ENCODE peak calls at places on chromosomes 16 and 17, in five cellular contexts. One of them, this sample, is unnamed.

GRCh38 chr16:10619271-10619849 is 39.0 kb upstream of the EMP2 start:
- DNase-seq in Peyer's patch: peak; percentile 88
- DNase-seq in keratinocyte: no peak
- DNase-seq in CD4-positive, alpha-beta T cell: no peak
- DNase-seq in endothelial cell: no peak
- DNase-seq in this sample: peak; percentile 38

GRCh38 chr17:79785900-79786810 is 8.2 kb downstream of the CBX2 start:
- DNase-seq in endothelial cell: no peak
- DNase-seq in keratinocyte: no peak
- DNase-seq in CD4-positive, alpha-beta T cell: no peak
- DNase-seq in Peyer's patch: no peak
- DNase-seq in this sample: no peak

GRCh38 chr17:81040791-81041337 is 5.9 kb downstream of the BAIAP2 start:
- DNase-seq in keratinocyte: no peak
- DNase-seq in CD4-positive, alpha-beta T cell: no peak
- DNase-seq in Peyer's patch: no peak
- DNase-seq in endothelial cell: peak; percentile 56
- DNase-seq in this sample: no peak

GRCh38 chr17:31834448-31834847 is 24.6 kb downstream of the COPRS start:
- DNase-seq in Peyer's patch: no peak
- DNase-seq in endothelial cell: no peak
- DNase-seq in keratinocyte: no peak
- DNase-seq in CD4-positive, alpha-beta T cell: no peak
- DNase-seq in this sample: no peak

GRCh38 chr16:1413684-1414531 is 596 bp downstream of the UNKL start:
- DNase-seq in Peyer's patch: peak; percentile 73
- DNase-seq in keratinocyte: no peak
- DNase-seq in CD4-positive, alpha-beta T cell: peak; percentile 45
- DNase-seq in endothelial cell: peak; percentile 72
- DNase-seq in this sample: no peak

GRCh38 chr16:2187212-2187611 is 9.2 kb downstream of the CASKIN1 start:
- DNase-seq in keratinocyte: no peak
- DNase-seq in Peyer's patch: no peak
- DNase-seq in CD4-positive, alpha-beta T cell: no peak
- DNase-seq in endothelial cell: no peak
- DNase-seq in this sample: no peak

GRCh38 chr16:81703177-81704155 is 75.6 kb upstream of the PLCG2 start:
- DNase-seq in endothelial cell: no peak
- DNase-seq in Peyer's patch: peak; percentile 73
- DNase-seq in keratinocyte: no peak
- DNase-seq in CD4-positive, alpha-beta T cell: no peak
- DNase-seq in this sample: no peak

GRCh38 chr17:40251576-40251975 is 32.5 kb downstream of the WIPF2 start:
- DNase-seq in endothelial cell: no peak
- DNase-seq in keratinocyte: peak; percentile 19
- DNase-seq in Peyer's patch: no peak
- DNase-seq in CD4-positive, alpha-beta T cell: no peak
- DNase-seq in this sample: no peak

GRCh38 chr17:44218344-44219125 is 940 bp downstream of the UBTF start:
- DNase-seq in keratinocyte: no peak
- DNase-seq in CD4-positive, alpha-beta T cell: peak; percentile 77
- DNase-seq in endothelial cell: peak; percentile 79
- DNase-seq in Peyer's patch: peak; percentile 93
- DNase-seq in this sample: no peak
- TF ChIP-seq CTCF in keratinocyte: no peak
- TF ChIP-seq CTCF in CD4-positive, alpha-beta T cell: peak; percentile 76
- TF ChIP-seq CTCF in endothelial cell: no peak
- TF ChIP-seq CTCF in Peyer's patch: peak; percentile 53
- TF ChIP-seq CTCF in this sample: no peak

DNA sequence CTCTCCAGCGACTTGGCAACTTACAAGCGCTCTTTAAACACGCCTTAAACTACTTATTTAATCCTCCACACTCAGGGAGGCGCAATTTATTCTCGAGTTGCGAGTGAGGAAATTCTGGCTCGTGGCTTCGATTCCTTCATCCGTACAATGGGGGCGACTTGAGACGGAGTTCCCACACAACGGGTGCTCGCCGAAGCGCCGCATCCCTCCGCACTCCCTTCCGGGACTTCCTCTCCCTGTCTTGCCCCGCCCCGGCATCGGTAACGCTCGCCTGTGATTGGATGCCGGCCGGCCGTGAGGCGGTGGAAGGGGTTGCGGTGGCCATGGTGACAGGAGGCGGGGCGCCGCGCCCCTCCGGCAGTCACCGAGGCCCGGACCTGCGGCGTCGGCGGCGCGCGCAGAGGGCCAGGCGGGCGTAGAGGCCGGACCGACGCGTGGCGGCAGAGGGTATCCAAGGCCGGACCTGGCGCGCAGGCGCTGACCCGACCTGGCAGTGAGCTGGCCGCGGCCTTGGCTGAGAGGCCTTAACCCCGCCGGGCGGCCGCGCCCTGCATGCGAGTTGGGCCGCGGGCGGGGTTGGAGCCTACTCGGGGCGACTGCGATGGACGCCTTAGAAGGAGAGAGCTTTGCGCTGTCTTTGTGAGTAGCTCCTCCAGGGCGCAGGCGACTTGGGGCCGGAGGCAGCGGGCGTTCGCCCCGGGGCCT is at the start of gene ARL2BP:
- DNase-seq in CD4-positive, alpha-beta T cell: peak; percentile 97
- DNase-seq in Peyer's patch: peak; percentile 99
- DNase-seq in endothelial cell: peak; percentile 98
- DNase-seq in keratinocyte: peak; percentile 80
- DNase-seq in this sample: peak; percentile 89
- TF ChIP-seq CTCF in CD4-positive, alpha-beta T cell: peak; percentile 53
- TF ChIP-seq CTCF in Peyer's patch: no peak
- TF ChIP-seq CTCF in endothelial cell: no peak
- TF ChIP-seq CTCF in keratinocyte: peak; percentile 44
- TF ChIP-seq CTCF in this sample: no peak

GRCh38 chr17:34447406-34447805 is 84.4 kb upstream of the CCL1 start:
- DNase-seq in endothelial cell: no peak
- DNase-seq in keratinocyte: no peak
- DNase-seq in CD4-positive, alpha-beta T cell: no peak
- DNase-seq in Peyer's patch: no peak
- DNase-seq in this sample: no peak

GRCh38 chr17:34442387-34443111 is 79.5 kb upstream of the CCL1 start:
- DNase-seq in keratinocyte: no peak
- DNase-seq in endothelial cell: no peak
- DNase-seq in CD4-positive, alpha-beta T cell: no peak
- DNase-seq in Peyer's patch: no peak
- DNase-seq in this sample: no peak

GRCh38 chr17:34445145-34445544 is 82.1 kb upstream of the CCL1 start:
- DNase-seq in Peyer's patch: no peak
- DNase-seq in CD4-positive, alpha-beta T cell: no peak
- DNase-seq in endothelial cell: no peak
- DNase-seq in keratinocyte: no peak
- DNase-seq in this sample: no peak

GRCh38 chr17:34443832-34444469 is 80.9 kb upstream of the CCL1 start:
- DNase-seq in endothelial cell: peak; percentile 53
- DNase-seq in keratinocyte: no peak
- DNase-seq in Peyer's patch: no peak
- DNase-seq in CD4-positive, alpha-beta T cell: no peak
- DNase-seq in this sample: no peak
- TF ChIP-seq CTCF in endothelial cell: no peak
- TF ChIP-seq CTCF in keratinocyte: no peak
- TF ChIP-seq CTCF in Peyer's patch: no peak
- TF ChIP-seq CTCF in CD4-positive, alpha-beta T cell: no peak
- TF ChIP-seq CTCF in this sample: no peak

GRCh38 chr17:74782571-74782970 is 6.4 kb upstream of the NAT9 start:
- DNase-seq in endothelial cell: no peak
- DNase-seq in CD4-positive, alpha-beta T cell: no peak
- DNase-seq in Peyer's patch: no peak
- DNase-seq in keratinocyte: no peak
- DNase-seq in this sample: no peak

GRCh38 chr17:74779948-74780400 is 3.8 kb upstream of the NAT9 start:
- DNase-seq in endothelial cell: no peak
- DNase-seq in keratinocyte: no peak
- DNase-seq in Peyer's patch: no peak
- DNase-seq in CD4-positive, alpha-beta T cell: peak; percentile 48
- DNase-seq in this sample: no peak

GRCh38 chr17:74778960-74779359 is 2.8 kb upstream of the NAT9 start:
- DNase-seq in CD4-positive, alpha-beta T cell: no peak
- DNase-seq in endothelial cell: no peak
- DNase-seq in Peyer's patch: no peak
- DNase-seq in keratinocyte: no peak
- DNase-seq in this sample: no peak

GRCh38 chr17:74777884-74778490 is 1.8 kb upstream of the NAT9 start:
- DNase-seq in keratinocyte: no peak
- DNase-seq in Peyer's patch: no peak
- DNase-seq in CD4-positive, alpha-beta T cell: no peak
- DNase-seq in endothelial cell: no peak
- DNase-seq in this sample: no peak

DNA sequence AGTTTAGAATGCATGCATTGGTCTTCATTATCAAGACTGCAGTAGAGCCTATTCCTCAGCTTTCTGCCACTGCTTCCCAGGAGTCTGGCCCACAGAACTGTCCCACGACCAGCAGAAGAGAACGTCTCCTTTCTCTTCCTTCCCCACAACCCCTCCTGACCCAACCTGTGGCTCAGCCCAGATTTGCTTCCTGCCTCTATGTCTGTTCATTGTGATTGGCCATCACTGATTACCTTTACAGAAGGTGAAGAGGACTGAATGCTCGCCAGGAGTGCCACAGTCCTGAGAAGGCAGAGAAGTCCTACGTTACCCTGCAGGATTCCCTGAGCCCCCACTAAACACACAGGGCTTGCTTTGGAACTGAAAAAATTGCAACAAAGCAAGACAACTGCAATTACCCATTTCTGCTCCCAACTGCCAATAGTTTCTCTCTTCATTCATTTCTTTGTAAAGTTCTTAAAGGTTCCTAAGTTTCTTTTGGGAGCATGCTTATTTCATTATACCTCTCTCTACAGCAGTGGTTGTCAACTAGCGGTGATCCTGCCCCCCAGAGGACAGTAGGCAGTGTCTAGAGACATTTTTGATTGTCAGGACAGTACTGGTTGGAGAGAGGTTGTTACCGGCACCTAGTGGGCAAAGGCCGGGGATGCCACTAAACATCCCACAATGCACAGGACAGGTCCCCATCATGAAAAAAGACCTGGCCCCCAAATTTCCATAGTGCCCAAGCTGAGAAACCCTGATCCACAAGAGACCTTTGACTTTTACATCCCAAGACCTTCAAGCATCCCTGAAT is 4.5 kb upstream of the NAT9 start:
- DNase-seq in keratinocyte: no peak
- DNase-seq in CD4-positive, alpha-beta T cell: no peak
- DNase-seq in endothelial cell: peak; percentile 29
- DNase-seq in Peyer's patch: no peak
- DNase-seq in this sample: no peak
- TF ChIP-seq CTCF in keratinocyte: no peak
- TF ChIP-seq CTCF in CD4-positive, alpha-beta T cell: no peak
- TF ChIP-seq CTCF in endothelial cell: no peak
- TF ChIP-seq CTCF in Peyer's patch: peak; percentile 57
- TF ChIP-seq CTCF in this sample: no peak

GRCh38 chr16:58494981-58495860 is 4.7 kb upstream of the NDRG4 start:
- DNase-seq in keratinocyte: no peak
- DNase-seq in endothelial cell: peak; percentile 76
- DNase-seq in Peyer's patch: no peak
- DNase-seq in CD4-positive, alpha-beta T cell: peak; percentile 35
- DNase-seq in this sample: no peak
- TF ChIP-seq CTCF in keratinocyte: peak; percentile 49
- TF ChIP-seq CTCF in endothelial cell: peak; percentile 26
- TF ChIP-seq CTCF in Peyer's patch: no peak
- TF ChIP-seq CTCF in CD4-positive, alpha-beta T cell: no peak
- TF ChIP-seq CTCF in this sample: no peak

DNA sequence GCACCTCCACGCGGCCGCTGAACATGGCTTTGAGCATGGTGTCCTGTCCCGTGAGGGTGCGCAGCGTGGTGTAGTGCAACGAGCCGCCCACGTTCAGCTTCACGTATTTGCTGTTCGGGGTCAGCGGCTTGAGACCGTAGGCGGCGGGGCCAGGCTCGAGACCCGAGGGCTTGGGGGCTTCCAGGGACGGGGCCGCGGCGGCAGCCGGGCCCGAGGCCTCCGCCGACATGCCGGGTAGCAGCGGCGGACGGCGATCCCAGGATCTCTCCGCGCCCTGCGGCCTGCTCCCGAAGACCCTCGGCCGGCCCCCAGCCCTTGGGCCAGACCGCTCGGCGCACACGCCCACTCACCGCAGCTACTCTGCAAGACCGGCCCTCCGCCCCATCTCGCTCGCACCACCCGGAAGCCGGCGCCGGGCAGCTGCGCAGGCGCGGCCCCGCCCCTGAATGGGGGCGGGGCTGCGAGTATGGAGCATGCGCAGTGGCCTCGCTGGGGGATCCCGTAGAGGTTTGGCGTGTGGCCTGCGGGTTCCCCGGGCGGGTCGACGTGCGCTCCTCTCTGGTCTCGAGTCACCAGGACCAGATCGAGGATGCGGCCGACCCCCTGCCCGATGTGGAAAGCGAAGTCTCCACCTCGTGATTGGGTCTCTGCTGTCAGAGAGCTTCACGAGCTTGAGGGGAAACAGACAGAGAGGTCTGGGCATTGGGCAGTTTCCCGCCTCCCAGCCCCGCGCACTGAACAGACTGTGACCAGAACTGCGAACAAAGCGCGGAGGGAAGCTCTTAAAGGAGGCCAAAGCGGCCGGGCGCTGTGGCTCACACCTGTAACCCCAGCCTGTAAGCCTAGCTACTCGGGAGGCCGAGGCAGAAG is at the start of gene KCTD13:
- DNase-seq in keratinocyte: peak; percentile 48
- DNase-seq in CD4-positive, alpha-beta T cell: peak; percentile 82
- DNase-seq in endothelial cell: peak; percentile 97
- DNase-seq in Peyer's patch: peak; percentile 94
- DNase-seq in this sample: peak; percentile 60
- TF ChIP-seq CTCF in keratinocyte: no peak
- TF ChIP-seq CTCF in CD4-positive, alpha-beta T cell: no peak
- TF ChIP-seq CTCF in endothelial cell: no peak
- TF ChIP-seq CTCF in Peyer's patch: no peak
- TF ChIP-seq CTCF in this sample: no peak

GRCh38 chr17:66235377-66235994 is 6.3 kb upstream of the APOH start:
- DNase-seq in CD4-positive, alpha-beta T cell: no peak
- DNase-seq in Peyer's patch: no peak
- DNase-seq in endothelial cell: no peak
- DNase-seq in keratinocyte: no peak
- DNase-seq in this sample: no peak

GRCh38 chr17:66228887-66229782 is at the start of gene APOH:
- DNase-seq in Peyer's patch: no peak
- DNase-seq in CD4-positive, alpha-beta T cell: no peak
- DNase-seq in endothelial cell: no peak
- DNase-seq in keratinocyte: no peak
- DNase-seq in this sample: no peak

GRCh38 chr17:66230918-66231543 is 1.8 kb upstream of the APOH start:
- DNase-seq in keratinocyte: no peak
- DNase-seq in Peyer's patch: no peak
- DNase-seq in CD4-positive, alpha-beta T cell: no peak
- DNase-seq in endothelial cell: no peak
- DNase-seq in this sample: no peak

GRCh38 chr17:66229783-66230538 is 746 bp upstream of the APOH start:
- DNase-seq in keratinocyte: no peak
- DNase-seq in CD4-positive, alpha-beta T cell: no peak
- DNase-seq in Peyer's patch: no peak
- DNase-seq in endothelial cell: no peak
- DNase-seq in this sample: no peak

GRCh38 chr17:66233023-66233753 is 4.0 kb upstream of the APOH start:
- DNase-seq in CD4-positive, alpha-beta T cell: no peak
- DNase-seq in Peyer's patch: no peak
- DNase-seq in keratinocyte: no peak
- DNase-seq in endothelial cell: no peak
- DNase-seq in this sample: no peak
- TF ChIP-seq CTCF in CD4-positive, alpha-beta T cell: no peak
- TF ChIP-seq CTCF in Peyer's patch: no peak
- TF ChIP-seq CTCF in keratinocyte: no peak
- TF ChIP-seq CTCF in endothelial cell: no peak
- TF ChIP-seq CTCF in this sample: no peak

This sample was measured in omental fat pad.